ENCODE peak calls at places on chromosomes 2 and 18, in nine cellular contexts. S is D341Med; Q is putamen; R is COR-L47; V is NCI-H345; W is NCI-H510A; F is neural crest cell; C is activated T-helper 1 cell treated with anti-CD3 and anti-CD28 coated beads, Interleukin-12 subunit alpha, Interleukin-12 subunit beta, Interleukin-2, Interleukin-4 antibody, amounts not matched to agents 30 ng/mL and 10 ng/mL and 1 ng/mL, durations not matched to agents 14 hours and 24 hours and 36 hours; X is foreskin fibroblast. Z is an unnamed sample.

GRCh38 chr18:3451989-3452749 is 2.2 kb downstream of the TGIF1 start:
- DNase-seq in F (peak), X (peak), Q (no peak), V (no peak), C (no peak), R (peak), W (no peak), S (peak), Z (peak)

GRCh38 chr2:19649785-19650380 is 251.9 kb downstream of the TTC32 start:
- DNase-seq in X (peak), W (no peak), R (no peak), C (no peak), F (no peak), V (no peak), Q (no peak), S (no peak), Z (peak)

GRCh38 chr2:225670111-225670974 is 270.8 kb downstream of the NYAP2 start:
- DNase-seq in R (no peak), C (no peak), V (peak), Q (no peak), W (no peak), S (no peak), F (no peak), X (peak), Z (no peak)

GRCh38 chr2:156955701-156956100 is 301.8 kb upstream of the GALNT5 start:
- DNase-seq in S (no peak), R (no peak), W (no peak), C (no peak), X (no peak), Q (no peak), V (no peak), F (no peak), Z (no peak)

GRCh38 chr18:44856157-44856556 is 175.5 kb downstream of the SETBP1 start:
- DNase-seq in V (no peak), Q (no peak), R (no peak), F (no peak), S (no peak), X (no peak), W (no peak), C (no peak), Z (no peak)

GRCh38 chr2:127419448-127420038 is 1.3 kb downstream of the PROC start:
- DNase-seq in W (no peak), F (no peak), R (no peak), X (no peak), C (no peak), V (no peak), S (no peak), Q (no peak), Z (no peak)

GRCh38 chr2:217653240-217653639 is 349.6 kb downstream of the TNS1 start:
- DNase-seq in X (peak), R (no peak), S (no peak), C (no peak), Q (peak), W (no peak), F (no peak), V (no peak), Z (peak)

GRCh38 chr18:7177131-7177744 is 53.7 kb upstream of the LRRC30 start:
- DNase-seq in C (no peak), R (peak), V (peak), W (peak), S (peak), Q (peak), X (peak), F (peak), Z (no peak)

GRCh38 chr2:222424729-222425671 is 657 bp downstream of the SGPP2 start:
- DNase-seq in Q (peak), R (peak), F (peak), W (no peak), V (peak), X (peak), C (peak), S (peak), Z (no peak)

GRCh38 chr2:9832586-9832985 is 10.7 kb upstream of the TAF1B start:
- DNase-seq in X (peak), R (no peak), F (no peak), Q (no peak), V (no peak), C (no peak), S (no peak), W (no peak), Z (no peak)

GRCh38 chr18:35386600-35387366 is 9.6 kb upstream of the ZNF396 start:
- DNase-seq in V (peak), S (peak), R (peak), C (peak), Q (peak), F (peak), X (peak), W (peak), Z (no peak)

GRCh38 chr2:26444236-26444635 is 33.7 kb downstream of the OTOF start:
- DNase-seq in C (no peak), F (no peak), R (no peak), V (no peak), Q (no peak), S (peak), X (no peak), W (no peak), Z (no peak)

GRCh38 chr18:3323900-3324299 is 62.0 kb downstream of the MYL12B start:
- DNase-seq in F (no peak), Q (no peak), S (no peak), V (no peak), C (no peak), X (peak), R (no peak), W (no peak), Z (no peak)

GRCh38 chr18:75937306-75937705 is 509.8 kb upstream of the SMIM21 start:
- DNase-seq in F (no peak), C (no peak), X (no peak), R (no peak), W (no peak), V (no peak), S (no peak), Q (no peak), Z (no peak)

GRCh38 chr2:61470122-61470951 is 550 bp downstream of the USP34 start:
- DNase-seq in F (peak), Q (peak), S (peak), R (peak), X (peak), V (peak), C (peak), W (peak), Z (peak)

GRCh38 chr2:54524236-54524991 is 68.3 kb downstream of the SPTBN1 start:
- DNase-seq in V (no peak), W (no peak), R (no peak), C (no peak), F (no peak), S (no peak), X (peak), Q (no peak), Z (no peak)

GRCh38 chr18:3441290-3441689 is 8.7 kb upstream of the TGIF1 start:
- DNase-seq in F (no peak), V (peak), R (peak), S (peak), Q (no peak), W (no peak), X (peak), C (no peak), Z (no peak)

GRCh38 chr2:237143676-237144440 is 58.2 kb downstream of the COPS8 start:
- DNase-seq in W (no peak), V (no peak), R (no peak), S (no peak), C (no peak), Q (no peak), X (peak), F (no peak), Z (peak)